ENCODE peak calls at places on chromosomes 11 and 22, in four cellular contexts. H, I, W and D are unnamed samples.

GRCh38 chr22:45742866-45743450 is 71.3 kb downstream of the ATXN10 start:
- DNase-seq in H (peak; percentile 73), I (peak; percentile 14), W (no peak), D (peak; percentile 38)

GRCh38 chr11:3627291-3627690 is 14.5 kb downstream of the ART5 start:
- DNase-seq in H (no peak), I (peak; percentile 51), W (no peak), D (no peak)

GRCh38 chr22:30816413-30816812 is 121.7 kb downstream of the OSBP2 start:
- DNase-seq in H (no peak), I (no peak), W (no peak), D (no peak)

GRCh38 chr22:42820075-42820763 is 36.9 kb downstream of the ARFGAP3 start:
- DNase-seq in H (no peak), I (peak; percentile 41), W (peak; percentile 21), D (no peak)

GRCh38 chr22:44620129-44620840 is 81.7 kb upstream of the PRR5 start:
- DNase-seq in H (peak; percentile 41), I (no peak), W (peak; percentile 79), D (peak; percentile 85)

GRCh38 chr11:11465280-11465679 is 112.2 kb upstream of the CSNK2A3 start:
- DNase-seq in H (no peak), I (no peak), W (no peak), D (no peak)

GRCh38 chr11:61362542-61362875 is 335 bp downstream of the TMEM138 start:
- DNase-seq in H (peak; percentile 26), I (peak; percentile 26), W (no peak), D (no peak)

GRCh38 chr22:38715176-38715764 is 9.5 kb downstream of the GTPBP1 start:
- DNase-seq in H (no peak), I (no peak), W (no peak), D (no peak)

GRCh38 chr11:102470257-102470656 is 17.7 kb upstream of the TMEM123 start:
- DNase-seq in H (no peak), I (no peak), W (no peak), D (no peak)

GRCh38 chr22:20117656-20118571 is 888 bp upstream of the TRMT2A start:
- DNase-seq in H (peak; percentile 19), I (no peak), W (no peak), D (peak; percentile 48)

GRCh38 chr22:44336962-44337657 is 24.4 kb upstream of the SHISAL1 start:
- DNase-seq in H (no peak), I (no peak), W (no peak), D (no peak)

GRCh38 chr11:67269401-67270255 is 3.4 kb downstream of the GRK2 start:
- DNase-seq in H (no peak), I (no peak), W (no peak), D (peak; percentile 36)

GRCh38 chr22:49023161-49023878 is 804.4 kb downstream of the BRD1 start:
- DNase-seq in H (no peak), I (no peak), W (no peak), D (peak; percentile 6)

GRCh38 chr11:126146454-126147192 is 64.8 kb downstream of the RPUSD4 start:
- DNase-seq in H (no peak), I (no peak), W (no peak), D (no peak)

GRCh38 chr11:58917159-58917765 is 22.0 kb upstream of the GLYATL1 start:
- DNase-seq in H (no peak), I (no peak), W (no peak), D (no peak)

GRCh38 chr11:88213406-88213805 is 38.2 kb upstream of the RAB38 start:
- DNase-seq in H (no peak), I (no peak), W (no peak), D (no peak)

GRCh38 chr11:120521176-120521575 is 9.6 kb downstream of the GRIK4 start:
- DNase-seq in H (no peak), I (no peak), W (no peak), D (no peak)

GRCh38 chr11:103650330-103650729 is 386.1 kb upstream of the DDI1 start:
- DNase-seq in H (no peak), I (no peak), W (no peak), D (no peak)

GRCh38 chr11:8258771-8259170 is 4.9 kb downstream of the LMO1 start:
- DNase-seq in H (no peak), I (no peak), W (no peak), D (no peak)

GRCh38 chr11:47359586-47359985 is 7.1 kb upstream of the MYBPC3 start:
- DNase-seq in H (no peak), I (no peak), W (no peak), D (no peak)

GRCh38 chr11:31246451-31247165 is 122.9 kb downstream of the DCDC1 start:
- DNase-seq in H (no peak), I (no peak), W (no peak), D (no peak)